ENCODE peak calls at places on chromosomes 5 and 9, in six cellular contexts. T, N, K, H, I and C are unnamed samples.

GRCh38 chr9:77648458-77649108 is 461 bp upstream of the GNA14 start:
- DNase-seq in K (no peak), N (peak), T (peak), I (peak), H (no peak), C (no peak)

GRCh38 chr9:128254855-128255759 is 20.7 kb downstream of the GOLGA2 start:
- DNase-seq in N (peak), H (peak), I (peak), K (peak), T (peak), C (peak)

GRCh38 chr5:139207302-139208000 is 9.3 kb upstream of the SIL1 start:
- DNase-seq in H (no peak), N (no peak), T (no peak), K (no peak), I (no peak), C (peak)

GRCh38 chr9:136011376-136011702 is 50.2 kb upstream of the UBAC1 start:
- DNase-seq in K (no peak), T (peak), N (no peak), I (no peak), H (no peak), C (no peak)

GRCh38 chr5:132528866-132529634 is 14.3 kb downstream of the IL5 start:
- DNase-seq in I (no peak), H (no peak), T (no peak), K (no peak), N (no peak), C (no peak)

GRCh38 chr5:138637256-138637655 is 62.1 kb upstream of the HSPA9 start:
- DNase-seq in I (no peak), K (no peak), N (no peak), H (no peak), T (no peak), C (no peak)

GRCh38 chr9:83937861-83938455 is 16.7 kb upstream of the KIF27 start:
- DNase-seq in K (peak), T (no peak), N (no peak), I (peak), H (no peak), C (no peak)

GRCh38 chr9:23123048-23123632 is 676.5 kb downstream of the DMRTA1 start:
- DNase-seq in T (no peak), H (no peak), N (no peak), K (peak), I (peak), C (no peak)

GRCh38 chr9:91246842-91247241 is 114.9 kb downstream of the AUH start:
- DNase-seq in I (no peak), T (no peak), H (peak), K (no peak), N (no peak), C (no peak)

GRCh38 chr9:79470957-79471356 is 100.8 kb upstream of the TLE4 start:
- DNase-seq in T (no peak), I (no peak), N (no peak), K (no peak), H (no peak), C (no peak)

GRCh38 chr9:34809504-34810186 is 99.7 kb upstream of the CCL21 start:
- DNase-seq in K (no peak), N (no peak), T (no peak), H (no peak), I (peak), C (no peak)
- TF ChIP-seq CTCF in K (no peak), N (no peak), T (peak), H (no peak), I (peak), C (no peak)

GRCh38 chr9:93996863-93997262 is 41.7 kb upstream of the BARX1 start:
- DNase-seq in K (no peak), N (no peak), I (no peak), T (no peak), H (no peak), C (no peak)
- TF ChIP-seq CTCF in K (no peak), N (no peak), I (no peak), T (no peak), H (no peak), C (no peak)

GRCh38 chr9:84941812-84942211 is 272.3 kb downstream of the NTRK2 start:
- DNase-seq in N (no peak), I (no peak), H (no peak), K (no peak), T (no peak), C (no peak)

GRCh38 chr9:84939766-84940165 is 270.2 kb downstream of the NTRK2 start:
- DNase-seq in I (no peak), K (peak), N (no peak), T (no peak), H (no peak), C (no peak)

GRCh38 chr9:84935528-84936117 is 266.1 kb downstream of the NTRK2 start:
- DNase-seq in H (no peak), N (no peak), K (no peak), I (no peak), T (no peak), C (no peak)

GRCh38 chr9:84937086-84937670 is 267.6 kb downstream of the NTRK2 start:
- DNase-seq in H (no peak), N (no peak), K (no peak), T (no peak), I (no peak), C (no peak)

GRCh38 chr9:84940294-84940693 is 270.8 kb downstream of the NTRK2 start:
- DNase-seq in T (no peak), N (no peak), K (peak), I (no peak), H (no peak), C (no peak)
- TF ChIP-seq CTCF in T (no peak), N (no peak), K (no peak), I (no peak), H (no peak), C (no peak)

GRCh38 chr5:177425801-177426565 is 493 bp upstream of the GRK6 start:
- DNase-seq in I (peak), H (peak), K (peak), N (peak), T (peak), C (peak)
- TF ChIP-seq CTCF in I (no peak), H (no peak), K (no peak), N (no peak), T (no peak), C (no peak)

DNA sequence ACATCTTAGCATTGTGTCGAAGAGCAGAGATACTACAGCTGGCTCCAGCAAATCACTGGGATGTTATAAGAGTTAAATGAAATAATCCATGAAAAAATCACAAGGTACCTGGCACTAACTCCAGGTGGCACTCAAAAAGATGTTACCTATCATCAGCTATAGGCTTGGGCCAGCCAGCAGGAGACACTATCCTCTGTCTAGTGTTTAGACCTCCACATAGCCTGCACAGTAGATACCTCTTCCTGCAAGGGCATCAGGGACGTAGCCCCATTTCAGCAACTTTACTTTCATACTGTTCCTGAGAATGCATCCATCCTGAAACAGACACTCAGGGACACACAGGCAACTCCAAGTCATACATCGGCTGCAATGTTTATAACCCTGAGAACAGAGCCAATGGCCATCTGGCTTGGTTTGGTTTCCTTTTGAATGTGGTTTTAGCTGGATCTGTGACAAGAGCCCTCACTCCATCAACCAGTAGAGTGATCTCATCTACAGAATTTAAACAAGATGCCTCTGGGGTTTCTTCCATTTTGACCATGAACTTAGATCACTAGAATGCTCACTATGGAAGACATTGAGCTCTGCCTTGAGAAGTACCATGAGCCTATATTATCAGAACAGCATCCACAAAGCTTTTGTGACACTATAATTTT is 69.9 kb downstream of the TLE1 start:
- DNase-seq in T (no peak), N (peak), K (no peak), I (no peak), H (no peak), C (no peak)
- TF ChIP-seq CTCF in T (no peak), N (no peak), K (no peak), I (no peak), H (no peak), C (no peak)

GRCh38 chr5:23977996-23978395 is 470.6 kb downstream of the PRDM9 start:
- DNase-seq in N (no peak), K (peak), H (no peak), I (peak), T (no peak), C (no peak)
- TF ChIP-seq CTCF in N (no peak), K (peak), H (no peak), I (peak), T (no peak), C (peak)